ENCODE peak calls at places on chromosomes 13 and 19, in nine cellular contexts. W is KBM-7, P is heart left ventricle, Z is psoas muscle, C is KG1, S is kidney glomerular epithelial cell, D is lower leg skin, E is adrenal gland, T is heart right ventricle. X is an unnamed sample.

GRCh38 chr19:6509118-6509971 is 7.2 kb upstream of the TUBB4A start:
- DNase-seq in E (peak), S (no peak), T (no peak), Z (peak), C (no peak), W (no peak), D (peak), P (no peak), X (no peak)

GRCh38 chr13:77980592-77980991 is 62.0 kb upstream of the EDNRB start:
- DNase-seq in P (no peak), C (no peak), D (peak), W (no peak), S (no peak), T (no peak), E (peak), Z (no peak), X (no peak)

GRCh38 chr13:79679334-79679733 is 198.4 kb downstream of the NDFIP2 start:
- DNase-seq in C (peak), S (peak), D (peak), T (peak), Z (peak), W (peak), E (peak), P (peak), X (no peak)

GRCh38 chr19:2425622-2426581 is 1.5 kb downstream of the TIMM13 start:
- DNase-seq in Z (peak), D (no peak), E (no peak), T (no peak), P (no peak), S (no peak), C (no peak), W (no peak), X (no peak)

GRCh38 chr19:33496496-33496895 is 25.1 kb downstream of the PEPD start:
- DNase-seq in T (no peak), D (no peak), C (no peak), Z (no peak), P (no peak), W (no peak), S (no peak), E (no peak), X (no peak)

GRCh38 chr13:31951215-31951678 is 80.3 kb upstream of the FRY start:
- DNase-seq in Z (peak), W (peak), D (peak), S (no peak), P (peak), E (peak), T (peak), C (peak), X (peak)

GRCh38 chr19:6433165-6433564 is 398 bp downstream of the SLC25A41 start:
- DNase-seq in C (no peak), D (no peak), Z (no peak), W (no peak), T (no peak), S (no peak), P (no peak), E (no peak), X (no peak)

GRCh38 chr13:68056816-68057710 is 826.9 kb upstream of the PCDH9 start:
- DNase-seq in Z (no peak), D (no peak), W (no peak), E (no peak), T (no peak), C (no peak), S (peak), P (no peak), X (no peak)

GRCh38 chr19:10726268-10726667 is 8.4 kb downstream of the DNM2 start:
- DNase-seq in S (no peak), D (no peak), W (no peak), C (no peak), Z (no peak), P (no peak), T (no peak), E (no peak), X (no peak)

GRCh38 chr19:40305403-40305802 is 20.3 kb upstream of the AKT2 start:
- DNase-seq in T (peak), P (peak), S (peak), E (peak), W (peak), D (peak), C (peak), Z (peak), X (peak)

GRCh38 chr13:97067342-97067895 is 73.1 kb upstream of the OXGR1 start:
- DNase-seq in C (no peak), D (no peak), E (no peak), T (no peak), W (no peak), S (no peak), Z (no peak), P (no peak), X (no peak)

GRCh38 chr19:49581007-49581508 is at the start of gene PRRG2:
- DNase-seq in E (no peak), T (no peak), S (no peak), P (no peak), Z (no peak), C (no peak), W (no peak), D (no peak), X (no peak)

GRCh38 chr19:13850910-13851753 is 25.8 kb upstream of the NANOS3 start:
- DNase-seq in T (peak), S (peak), W (no peak), E (peak), C (no peak), D (peak), P (peak), Z (peak), X (no peak)

GRCh38 chr19:46426035-46426505 is 2.7 kb downstream of the PNMA8C start:
- DNase-seq in P (no peak), S (peak), W (no peak), E (peak), C (no peak), T (no peak), Z (no peak), D (no peak), X (no peak)

GRCh38 chr13:23558675-23559536 is 11.3 kb upstream of the TNFRSF19 start:
- DNase-seq in T (peak), E (peak), S (peak), C (no peak), P (no peak), W (peak), D (peak), Z (peak), X (peak)

GRCh38 chr19:35006342-35006998 is 6.3 kb downstream of the GRAMD1A start:
- DNase-seq in W (no peak), T (no peak), P (no peak), E (peak), Z (no peak), C (no peak), D (no peak), S (peak), X (no peak)

GRCh38 chr13:92590503-92590908 is 636.1 kb upstream of the GPC6 start:
- DNase-seq in D (no peak), P (no peak), C (no peak), Z (no peak), T (no peak), E (no peak), S (peak), W (no peak), X (no peak)

GRCh38 chr13:43159007-43159406 is 135.6 kb downstream of the DNAJC15 start:
- DNase-seq in D (no peak), C (no peak), S (peak), P (no peak), E (peak), T (no peak), W (no peak), Z (no peak), X (no peak)

GRCh38 chr19:58108546-58108817 is 10.5 kb upstream of the ZSCAN18 start:
- DNase-seq in D (no peak), W (no peak), C (no peak), S (no peak), T (no peak), E (no peak), P (no peak), Z (no peak), X (no peak)

X was measured in keratinocyte.